ENCODE peak calls at places on chromosomes 7 and 10, in eight cellular contexts. Y is non-pigmented ciliary epithelial cell, P is NCI-H345, U is A172, X is MV-4-11, C is naive B cell, O is IMR-90, F is T-cell. Z is an unnamed sample.

GRCh38 chr10:90856964-90857634 is 740 bp downstream of the HTR7 start:
- DNase-seq in C (no peak), O (no peak), U (no peak), X (no peak), Y (no peak), P (no peak), F (no peak), Z (no peak)

GRCh38 chr7:158386866-158387820 is 200.5 kb downstream of the PTPRN2 start:
- DNase-seq in P (no peak), C (no peak), Y (no peak), O (no peak), X (no peak), F (no peak), U (no peak), Z (no peak)

GRCh38 chr7:26011039-26011696 is 140.8 kb upstream of the NFE2L3 start:
- DNase-seq in U (no peak), C (no peak), X (no peak), F (no peak), O (no peak), P (no peak), Y (no peak), Z (no peak)

GRCh38 chr10:79932307-79932706 is 16.6 kb downstream of the SFTPD start:
- DNase-seq in F (no peak), O (no peak), X (no peak), U (no peak), P (no peak), Y (no peak), C (no peak), Z (no peak)

GRCh38 chr10:124349231-124349992 is 69.3 kb downstream of the OAT start:
- DNase-seq in P (no peak), Y (no peak), U (no peak), C (no peak), X (no peak), F (no peak), O (no peak), Z (no peak)

GRCh38 chr10:37856881-37857286 is 526 bp downstream of the ZNF248 start:
- DNase-seq in X (no peak), F (peak), Y (no peak), O (no peak), P (no peak), U (peak), C (peak), Z (peak)

GRCh38 chr10:132585732-132586722 is 48.4 kb downstream of the INPP5A start:
- DNase-seq in X (peak), P (no peak), U (no peak), O (no peak), Y (no peak), F (no peak), C (no peak), Z (peak)

GRCh38 chr10:89869180-89869579 is 167.8 kb downstream of the KIF20B start:
- DNase-seq in C (no peak), F (no peak), Y (no peak), U (peak), X (no peak), P (no peak), O (no peak), Z (no peak)

GRCh38 chr10:110005716-110006115 is 2.1 kb upstream of the ADD3 start:
- DNase-seq in C (no peak), Y (peak), P (peak), O (peak), F (no peak), U (peak), X (no peak), Z (no peak)

GRCh38 chr7:158395349-158395748 is 192.3 kb downstream of the PTPRN2 start:
- DNase-seq in Y (no peak), C (no peak), P (no peak), O (no peak), U (no peak), X (no peak), F (no peak), Z (no peak)

GRCh38 chr10:15293862-15294835 is 76.9 kb downstream of the FAM171A1 start:
- DNase-seq in U (peak), O (peak), C (no peak), F (no peak), P (no peak), Y (no peak), X (no peak), Z (no peak)

GRCh38 chr7:142391191-142391992 is 133.5 kb upstream of the PRSS58 start:
- DNase-seq in X (peak), F (peak), C (no peak), O (peak), P (no peak), Y (no peak), U (no peak), Z (peak)

GRCh38 chr10:30368065-30368718 is 19.1 kb upstream of the MTPAP start:
- DNase-seq in U (no peak), Y (no peak), X (no peak), C (no peak), F (no peak), P (no peak), O (no peak), Z (no peak)

GRCh38 chr7:100465702-100466311 is 1.7 kb upstream of the SPACDR start:
- DNase-seq in U (peak), O (peak), X (peak), F (no peak), P (peak), C (no peak), Y (no peak), Z (no peak)

GRCh38 chr10:88553116-88553752 is 29.9 kb downstream of the RNLS start:
- DNase-seq in X (peak), O (peak), Y (peak), F (peak), U (peak), C (peak), P (peak), Z (peak)

GRCh38 chr10:8473205-8473604 is 418.7 kb downstream of the GATA3 start:
- DNase-seq in U (no peak), Y (no peak), X (no peak), O (peak), C (no peak), F (peak), P (no peak), Z (no peak)

GRCh38 chr7:92633211-92633906 is 43.2 kb upstream of the FAM133B start:
- DNase-seq in F (no peak), X (peak), C (no peak), P (peak), Y (peak), U (peak), O (peak), Z (no peak)

GRCh38 chr10:33126118-33126517 is 168.1 kb upstream of the ITGB1 start:
- DNase-seq in F (peak), O (peak), P (no peak), C (no peak), X (peak), Y (no peak), U (peak), Z (no peak)

GRCh38 chr10:123986736-123987135 is 95.1 kb upstream of the CPXM2 start:
- DNase-seq in F (no peak), X (no peak), C (no peak), O (no peak), Y (no peak), U (no peak), P (no peak), Z (no peak)

GRCh38 chr7:128004623-128005022 is 26.6 kb downstream of the LRRC4 start:
- DNase-seq in X (no peak), C (no peak), O (no peak), U (no peak), Y (no peak), F (no peak), P (no peak), Z (no peak)

GRCh38 chr10:103512591-103513382 is 19.3 kb downstream of the NEURL1 start:
- DNase-seq in O (no peak), C (no peak), P (no peak), F (no peak), U (no peak), X (no peak), Y (no peak), Z (no peak)

GRCh38 chr10:132347211-132347930 is 15.4 kb downstream of the LRRC27 start:
- DNase-seq in F (no peak), O (no peak), C (no peak), U (no peak), Y (no peak), X (no peak), P (no peak), Z (no peak)

GRCh38 chr10:110206988-110207804 is at the start of gene MXI1:
- DNase-seq in P (peak), U (peak), F (no peak), Y (no peak), X (peak), C (peak), O (peak), Z (peak)

GRCh38 chr10:6770846-6771245 is 190.8 kb upstream of the PRKCQ start:
- DNase-seq in O (peak), Y (no peak), P (no peak), X (no peak), C (no peak), U (no peak), F (no peak), Z (no peak)

GRCh38 chr7:70568674-70569334 is 563.1 kb upstream of the GALNT17 start:
- DNase-seq in P (peak), X (no peak), O (no peak), C (no peak), F (no peak), Y (no peak), U (peak), Z (no peak)

GRCh38 chr10:109912335-109913282 is 10.7 kb downstream of the XPNPEP1 start:
- DNase-seq in X (peak), Y (no peak), U (no peak), F (no peak), O (peak), C (peak), P (no peak), Z (no peak)

GRCh38 chr10:113957013-113957412 is 86.7 kb upstream of the ADRB1 start:
- DNase-seq in F (no peak), Y (peak), P (no peak), C (no peak), U (no peak), X (no peak), O (peak), Z (no peak)

GRCh38 chr10:62893036-62893435 is 76.9 kb upstream of the EGR2 start:
- DNase-seq in C (no peak), X (peak), F (no peak), U (no peak), Y (no peak), O (no peak), P (no peak), Z (no peak)

GRCh38 chr7:85833071-85833470 is 646.2 kb upstream of the SEMA3D start:
- DNase-seq in C (no peak), F (no peak), X (no peak), P (no peak), Y (no peak), U (no peak), O (peak), Z (no peak)

GRCh38 chr10:96446966-96447596 is 66.6 kb downstream of the TLL2 start:
- DNase-seq in X (no peak), F (no peak), Y (no peak), C (no peak), P (no peak), O (no peak), U (no peak), Z (no peak)

Z was measured in GM13976.